ENCODE peak calls at places on chromosomes 1 and 21, in eight cellular contexts. L, S, N, V, A, Q, B and H are unnamed samples.

GRCh38 chr1:9849691-9850441 is 26.1 kb upstream of the CLSTN1 start:
- DNase-seq in L (no peak), S (peak), N (no peak), V (no peak), A (no peak), Q (no peak), B (no peak), H (no peak)

GRCh38 chr1:201059871-201060555 is 36.5 kb upstream of the KIF21B start:
- DNase-seq in L (no peak), S (no peak), N (no peak), V (no peak), A (no peak), Q (no peak), B (no peak), H (no peak)

GRCh38 chr1:110525250-110525597 is 6.2 kb upstream of the KCNA10 start:
- DNase-seq in L (no peak), S (no peak), N (no peak), V (no peak), A (no peak), Q (no peak), B (no peak), H (no peak)

GRCh38 chr1:58768971-58769808 is 14.7 kb downstream of the JUN start:
- DNase-seq in L (peak), S (peak), N (peak), V (peak), A (no peak), Q (peak), B (peak), H (peak)

GRCh38 chr1:109397451-109398342 is at the start of gene SORT1:
- DNase-seq in L (peak), S (peak), N (peak), V (peak), A (peak), Q (peak), B (peak), H (no peak)

GRCh38 chr1:97603776-97604175 is 317.1 kb downstream of the DPYD start:
- DNase-seq in L (no peak), S (no peak), N (no peak), V (peak), A (no peak), Q (no peak), B (no peak), H (no peak)

GRCh38 chr1:20187103-20187812 is 940 bp upstream of the PLA2G2C start:
- DNase-seq in L (peak), S (peak), N (no peak), V (peak), A (peak), Q (no peak), B (no peak), H (no peak)

GRCh38 chr21:42091899-42092508 is 20.9 kb downstream of the UMODL1 start:
- DNase-seq in L (peak), S (no peak), N (no peak), V (peak), A (no peak), Q (peak), B (no peak), H (no peak)

GRCh38 chr1:164466429-164466828 is 92.6 kb upstream of the PBX1 start:
- DNase-seq in L (no peak), S (no peak), N (no peak), V (no peak), A (no peak), Q (no peak), B (no peak), H (no peak)

GRCh38 chr1:151988405-151988851 is 5.2 kb downstream of the S100A10 start:
- DNase-seq in L (peak), S (no peak), N (no peak), V (peak), A (no peak), Q (no peak), B (no peak), H (no peak)

GRCh38 chr1:158153781-158154444 is 26.8 kb upstream of the CD1D start:
- DNase-seq in L (no peak), S (no peak), N (no peak), V (no peak), A (no peak), Q (no peak), B (no peak), H (no peak)

GRCh38 chr1:217009376-217009775 is 286.1 kb upstream of the ESRRG start:
- DNase-seq in L (no peak), S (no peak), N (no peak), V (no peak), A (no peak), Q (no peak), B (no peak), H (no peak)

GRCh38 chr1:241423541-241424479 is 66.8 kb upstream of the RGS7 start:
- DNase-seq in L (peak), S (peak), N (peak), V (no peak), A (no peak), Q (peak), B (no peak), H (no peak)

GRCh38 chr1:35502242-35502641 is 55.0 kb downstream of the KIAA0319L start:
- DNase-seq in L (no peak), S (no peak), N (no peak), V (no peak), A (no peak), Q (no peak), B (no peak), H (no peak)

GRCh38 chr21:33937931-33938339 is 22.3 kb upstream of the ATP5PO start:
- DNase-seq in L (no peak), S (no peak), N (no peak), V (no peak), A (peak), Q (no peak), B (no peak), H (no peak)

GRCh38 chr1:95575291-95575690 is 341.3 kb downstream of the RWDD3 start:
- DNase-seq in L (no peak), S (no peak), N (no peak), V (no peak), A (no peak), Q (no peak), B (no peak), H (no peak)

GRCh38 chr1:63628607-63629006 is 35.4 kb downstream of the PGM1 start:
- DNase-seq in L (peak), S (no peak), N (no peak), V (no peak), A (no peak), Q (no peak), B (no peak), H (no peak)

GRCh38 chr1:24362982-24363614 is 43.9 kb downstream of the GRHL3 start:
- DNase-seq in L (peak), S (no peak), N (no peak), V (peak), A (no peak), Q (no peak), B (no peak), H (no peak)

GRCh38 chr1:205516362-205516761 is 11.9 kb downstream of the CDK18 start:
- DNase-seq in L (no peak), S (no peak), N (no peak), V (no peak), A (no peak), Q (no peak), B (no peak), H (no peak)

GRCh38 chr1:90133133-90133532 is 138.2 kb downstream of the ZNF326 start:
- DNase-seq in L (peak), S (peak), N (no peak), V (peak), A (no peak), Q (peak), B (no peak), H (peak)

GRCh38 chr1:112237983-112238515 is 158.0 kb upstream of the CTTNBP2NL start:
- DNase-seq in L (no peak), S (peak), N (no peak), V (no peak), A (no peak), Q (no peak), B (no peak), H (no peak)

GRCh38 chr1:229068266-229069043 is 202.5 kb upstream of the RAB4A start:
- DNase-seq in L (no peak), S (no peak), N (no peak), V (no peak), A (no peak), Q (no peak), B (no peak), H (peak)

GRCh38 chr1:234528073-234528865 is 49.3 kb upstream of the TARBP1 start:
- DNase-seq in L (no peak), S (no peak), N (peak), V (no peak), A (no peak), Q (no peak), B (no peak), H (no peak)

GRCh38 chr1:236888903-236889302 is 93.8 kb downstream of the MTR start:
- DNase-seq in L (no peak), S (no peak), N (peak), V (no peak), A (no peak), Q (no peak), B (no peak), H (no peak)

GRCh38 chr1:36515315-36516138 is 32.8 kb upstream of the CSF3R start:
- DNase-seq in L (no peak), S (no peak), N (no peak), V (no peak), A (no peak), Q (no peak), B (no peak), H (no peak)

GRCh38 chr1:163410073-163410522 is 88.3 kb downstream of the NUF2 start:
- DNase-seq in L (peak), S (peak), N (peak), V (peak), A (no peak), Q (peak), B (no peak), H (peak)

GRCh38 chr1:160404094-160404493 is 3.7 kb downstream of the VANGL2 start:
- DNase-seq in L (peak), S (no peak), N (no peak), V (no peak), A (no peak), Q (no peak), B (no peak), H (no peak)

GRCh38 chr21:32768530-32768929 is 3.0 kb downstream of the PAXBP1 start:
- DNase-seq in L (no peak), S (no peak), N (no peak), V (no peak), A (no peak), Q (no peak), B (no peak), H (no peak)